ENCODE peak calls at places on chromosomes 5 and 9, in seven cellular contexts. Q is posterior cingulate gyrus, D is KBM-7, R is AG08395, A is Calu3, L is spleen, J is GOT3. H is an unnamed sample.

GRCh38 chr5:126716861-126717260 is 60.1 kb upstream of the LMNB1 start:
- DNase-seq in Q (no peak), D (no peak), R (no peak), A (no peak), L (no peak), J (no peak), H (no peak)

GRCh38 chr5:206406-206805 is 11.5 kb downstream of the CCDC127 start:
- DNase-seq in Q (peak), D (no peak), R (no peak), A (no peak), L (no peak), J (no peak), H (no peak)

GRCh38 chr5:95901676-95902646 is 59.7 kb downstream of the ELL2 start:
- DNase-seq in Q (no peak), D (no peak), R (no peak), A (peak), L (no peak), J (no peak), H (no peak)

GRCh38 chr5:173568128-173568527 is 48.3 kb downstream of the BOD1 start:
- DNase-seq in Q (no peak), D (no peak), R (no peak), A (no peak), L (no peak), J (no peak), H (no peak)

GRCh38 chr5:165143727-165144210 is 1638.3 kb downstream of the MAT2B start:
- DNase-seq in Q (no peak), D (peak), R (no peak), A (no peak), L (no peak), J (no peak), H (no peak)

GRCh38 chr9:105066265-105066865 is 138.4 kb upstream of the ABCA1 start:
- DNase-seq in Q (no peak), D (no peak), R (no peak), A (no peak), L (peak), J (no peak), H (no peak)

GRCh38 chr9:133993635-133994253 is 1.6 kb upstream of the VAV2 start:
- DNase-seq in Q (no peak), D (no peak), R (no peak), A (no peak), L (no peak), J (no peak), H (no peak)

GRCh38 chr9:136438548-136438908 is 1.1 kb downstream of the INPP5E start:
- DNase-seq in Q (no peak), D (peak), R (peak), A (peak), L (no peak), J (no peak), H (no peak)

GRCh38 chr9:136225748-136226679 is 19.6 kb downstream of the QSOX2 start:
- DNase-seq in Q (no peak), D (peak), R (peak), A (peak), L (peak), J (no peak), H (peak)

GRCh38 chr5:155897761-155898160 is 429.2 kb upstream of the SGCD start:
- DNase-seq in Q (no peak), D (no peak), R (peak), A (no peak), L (no peak), J (no peak), H (no peak)

GRCh38 chr5:158522761-158523160 is 577.0 kb downstream of the EBF1 start:
- DNase-seq in Q (no peak), D (no peak), R (no peak), A (no peak), L (no peak), J (no peak), H (no peak)

GRCh38 chr9:95057121-95057520 is 260.4 kb downstream of the FANCC start:
- DNase-seq in Q (no peak), D (no peak), R (no peak), A (no peak), L (no peak), J (no peak), H (no peak)

GRCh38 chr9:101999441-101999840 is 261.0 kb upstream of the GRIN3A start:
- DNase-seq in Q (no peak), D (no peak), R (no peak), A (no peak), L (no peak), J (no peak), H (no peak)

GRCh38 chr5:135332519-135333150 is 66.4 kb downstream of the MACROH2A1 start:
- DNase-seq in Q (no peak), D (peak), R (peak), A (no peak), L (no peak), J (no peak), H (peak)

GRCh38 chr9:32783168-32783891 is at the start of gene TMEM215:
- DNase-seq in Q (peak), D (no peak), R (no peak), A (no peak), L (peak), J (no peak), H (no peak)

GRCh38 chr5:132476853-132477729 is 13.5 kb downstream of the IRF1 start:
- DNase-seq in Q (no peak), D (no peak), R (no peak), A (no peak), L (peak), J (no peak), H (no peak)

GRCh38 chr9:134625361-134626140 is 16.1 kb upstream of the COL5A1 start:
- DNase-seq in Q (peak), D (no peak), R (no peak), A (no peak), L (peak), J (no peak), H (no peak)

GRCh38 chr5:72268753-72269410 is 51.2 kb downstream of the MRPS27 start:
- DNase-seq in Q (no peak), D (peak), R (peak), A (peak), L (no peak), J (no peak), H (no peak)

GRCh38 chr5:31029925-31030324 is 163.6 kb upstream of the CDH6 start:
- DNase-seq in Q (no peak), D (peak), R (no peak), A (no peak), L (no peak), J (no peak), H (no peak)

GRCh38 chr9:37037137-37037743 is 3.2 kb upstream of the PAX5 start:
- DNase-seq in Q (no peak), D (peak), R (no peak), A (no peak), L (peak), J (no peak), H (no peak)

GRCh38 chr9:97076238-97076637 is 37.3 kb upstream of the CTSV start:
- DNase-seq in Q (no peak), D (no peak), R (no peak), A (no peak), L (no peak), J (no peak), H (no peak)